ENCODE peak calls at places on chromosomes 1 and 21, in six cellular contexts. O, J, G, S, R and L are unnamed samples.
A peak's percentile ranks its signal among the peaks of the same experiment; 100 is the strongest.

GRCh38 chr1:160437432-160438319 is 37.3 kb downstream of the VANGL2 start:
- DNase-seq in O (no peak), J (peak; percentile 14), G (no peak), S (no peak), R (no peak), L (peak; percentile 57)

GRCh38 chr1:66576645-66577044 is 42.7 kb downstream of the SGIP1 start:
- DNase-seq in O (no peak), J (no peak), G (peak; percentile 51), S (no peak), R (no peak), L (no peak)

GRCh38 chr1:192506741-192507155 is 68.8 kb upstream of the RGS1 start:
- DNase-seq in O (no peak), J (no peak), G (no peak), S (no peak), R (peak; percentile 48), L (peak; percentile 16)

GRCh38 chr1:172252296-172252695 is 168.2 kb upstream of the C1orf105 start:
- DNase-seq in O (no peak), J (no peak), G (no peak), S (no peak), R (no peak), L (no peak)

GRCh38 chr1:91490501-91490900 is 10.2 kb upstream of the CDC7 start:
- DNase-seq in O (no peak), J (no peak), G (no peak), S (no peak), R (no peak), L (no peak)

GRCh38 chr1:166189126-166189525 is 22.3 kb upstream of the FAM78B start:
- DNase-seq in O (no peak), J (no peak), G (no peak), S (no peak), R (no peak), L (no peak)

GRCh38 chr1:168726719-168727118 is 2.3 kb downstream of the DPT start:
- DNase-seq in O (no peak), J (no peak), G (no peak), S (no peak), R (no peak), L (no peak)

GRCh38 chr21:40324389-40324788 is 457.2 kb downstream of the PCP4 start:
- DNase-seq in O (no peak), J (no peak), G (no peak), S (no peak), R (no peak), L (no peak)

GRCh38 chr1:41892211-41892840 is 26.4 kb downstream of the HIVEP3 start:
- DNase-seq in O (no peak), J (peak; percentile 33), G (no peak), S (no peak), R (no peak), L (no peak)

GRCh38 chr1:54811739-54812655 is 10.9 kb upstream of the TTC22 start:
- DNase-seq in O (no peak), J (no peak), G (no peak), S (no peak), R (no peak), L (no peak)

GRCh38 chr21:16650984-16651383 is 861.9 kb upstream of the CXADR start:
- DNase-seq in O (no peak), J (no peak), G (no peak), S (no peak), R (no peak), L (no peak)

GRCh38 chr1:61081637-61082335 is 575 bp upstream of the NFIA start:
- DNase-seq in O (peak; percentile 60), J (peak; percentile 50), G (peak; percentile 54), S (no peak), R (peak; percentile 68), L (peak; percentile 97)

GRCh38 chr1:156006666-156007376 is 13.9 kb downstream of the SSR2 start:
- DNase-seq in O (no peak), J (no peak), G (no peak), S (no peak), R (no peak), L (no peak)

GRCh38 chr21:36926989-36927695 is 39.3 kb downstream of the HLCS start:
- DNase-seq in O (no peak), J (no peak), G (no peak), S (no peak), R (no peak), L (no peak)

GRCh38 chr1:162530318-162530984 is 31.1 kb upstream of the UAP1 start:
- DNase-seq in O (no peak), J (no peak), G (no peak), S (no peak), R (peak; percentile 64), L (peak; percentile 25)

GRCh38 chr1:3672971-3673361 is 20.6 kb downstream of the TP73 start:
- DNase-seq in O (no peak), J (no peak), G (no peak), S (no peak), R (no peak), L (no peak)

GRCh38 chr1:85661767-85662166 is 46.5 kb downstream of the ZNHIT6 start:
- DNase-seq in O (no peak), J (no peak), G (no peak), S (no peak), R (no peak), L (no peak)